ENCODE peak calls at places on chromosome 20, in five cellular contexts. One of them, this sample, is unnamed.
A peak's percentile ranks its signal among the peaks of the same experiment; 100 is the strongest.

GRCh38 chr20:48738399-48739304 is 89.1 kb downstream of the PREX1 start:
- DNase-seq in MM.1S: no peak
- DNase-seq in HCT116: no peak
- DNase-seq in OCI-LY7: peak; percentile 39
- DNase-seq in GM23248: no peak
- DNase-seq in this sample: no peak

GRCh38 chr20:17873410-17874270 is 95.0 kb downstream of the SNX5 start:
- DNase-seq in OCI-LY7: no peak
- DNase-seq in HCT116: peak; percentile 57
- DNase-seq in MM.1S: no peak
- DNase-seq in GM23248: peak; percentile 98
- DNase-seq in this sample: peak; percentile 47

GRCh38 chr20:4956200-4956810 is 45.0 kb downstream of the SLC23A2 start:
- DNase-seq in HCT116: peak; percentile 34
- DNase-seq in GM23248: peak; percentile 71
- DNase-seq in MM.1S: peak; percentile 61
- DNase-seq in OCI-LY7: peak; percentile 77
- DNase-seq in this sample: peak; percentile 81

GRCh38 chr20:47815866-47816265 is 30.6 kb upstream of the SULF2 start:
- DNase-seq in GM23248: no peak
- DNase-seq in OCI-LY7: no peak
- DNase-seq in HCT116: no peak
- DNase-seq in MM.1S: no peak
- DNase-seq in this sample: no peak

GRCh38 chr20:20864346-20865096 is 152.1 kb upstream of the RALGAPA2 start:
- DNase-seq in OCI-LY7: no peak
- DNase-seq in HCT116: no peak
- DNase-seq in GM23248: peak; percentile 13
- DNase-seq in MM.1S: no peak
- DNase-seq in this sample: peak; percentile 63

GRCh38 chr20:11274137-11274536 is 600.3 kb upstream of the JAG1 start:
- DNase-seq in GM23248: peak; percentile 74
- DNase-seq in OCI-LY7: peak; percentile 9
- DNase-seq in MM.1S: peak; percentile 30
- DNase-seq in HCT116: peak; percentile 52
- DNase-seq in this sample: peak; percentile 74

GRCh38 chr20:21102691-21103311 is 3.4 kb downstream of the LINC00237 start:
- DNase-seq in OCI-LY7: peak; percentile 37
- DNase-seq in MM.1S: no peak
- DNase-seq in GM23248: peak; percentile 41
- DNase-seq in HCT116: no peak
- DNase-seq in this sample: peak; percentile 81

GRCh38 chr20:8057871-8058270 is 38.3 kb upstream of the TMX4 start:
- DNase-seq in OCI-LY7: peak; percentile 11
- DNase-seq in HCT116: no peak
- DNase-seq in MM.1S: no peak
- DNase-seq in GM23248: no peak
- DNase-seq in this sample: no peak

GRCh38 chr20:38723982-38724602 is at the start of gene SLC32A1:
- DNase-seq in MM.1S: no peak
- DNase-seq in OCI-LY7: no peak
- DNase-seq in GM23248: no peak
- DNase-seq in HCT116: no peak
- DNase-seq in this sample: peak; percentile 80

GRCh38 chr20:44406572-44407100 is 51.1 kb downstream of the HNF4A start:
- DNase-seq in GM23248: no peak
- DNase-seq in MM.1S: no peak
- DNase-seq in HCT116: no peak
- DNase-seq in OCI-LY7: no peak
- DNase-seq in this sample: no peak

GRCh38 chr20:16846011-16846410 is 97.9 kb downstream of the OTOR start:
- DNase-seq in HCT116: no peak
- DNase-seq in OCI-LY7: no peak
- DNase-seq in MM.1S: no peak
- DNase-seq in GM23248: peak; percentile 70
- DNase-seq in this sample: no peak

GRCh38 chr20:17680128-17680835 is 1.8 kb downstream of the RRBP1 start:
- DNase-seq in GM23248: peak; percentile 79
- DNase-seq in HCT116: no peak
- DNase-seq in OCI-LY7: no peak
- DNase-seq in MM.1S: no peak
- DNase-seq in this sample: peak; percentile 44

GRCh38 chr20:10622657-10623418 is 51.0 kb downstream of the JAG1 start:
- DNase-seq in HCT116: no peak
- DNase-seq in GM23248: peak; percentile 89
- DNase-seq in OCI-LY7: no peak
- DNase-seq in MM.1S: no peak
- DNase-seq in this sample: no peak

GRCh38 chr20:63587781-63588591 is 13.9 kb upstream of the HELZ2 start:
- DNase-seq in GM23248: no peak
- DNase-seq in OCI-LY7: no peak
- DNase-seq in MM.1S: no peak
- DNase-seq in HCT116: no peak
- DNase-seq in this sample: no peak

GRCh38 chr20:63588641-63589041 is 14.6 kb upstream of the HELZ2 start:
- DNase-seq in HCT116: no peak
- DNase-seq in OCI-LY7: no peak
- DNase-seq in MM.1S: no peak
- DNase-seq in GM23248: no peak
- DNase-seq in this sample: no peak

GRCh38 chr20:63587256-63587655 is 13.2 kb upstream of the HELZ2 start:
- DNase-seq in MM.1S: no peak
- DNase-seq in GM23248: no peak
- DNase-seq in HCT116: no peak
- DNase-seq in OCI-LY7: no peak
- DNase-seq in this sample: no peak

GRCh38 chr20:63585616-63586565 is 11.9 kb upstream of the HELZ2 start:
- DNase-seq in MM.1S: no peak
- DNase-seq in HCT116: no peak
- DNase-seq in OCI-LY7: no peak
- DNase-seq in GM23248: no peak
- DNase-seq in this sample: no peak

GRCh38 chr20:63586797-63587196 is 12.8 kb upstream of the HELZ2 start:
- DNase-seq in HCT116: no peak
- DNase-seq in GM23248: no peak
- DNase-seq in MM.1S: no peak
- DNase-seq in OCI-LY7: no peak
- DNase-seq in this sample: no peak
- H3K27ac ChIP-seq in HCT116: no peak overlapping the region
- H3K27ac ChIP-seq in GM23248: no peak overlapping the region
- H3K27ac ChIP-seq in MM.1S: no peak overlapping the region
- H3K27ac ChIP-seq in OCI-LY7: no peak overlapping the region
- H3K27ac ChIP-seq in this sample: no peak overlapping the region

DNA sequence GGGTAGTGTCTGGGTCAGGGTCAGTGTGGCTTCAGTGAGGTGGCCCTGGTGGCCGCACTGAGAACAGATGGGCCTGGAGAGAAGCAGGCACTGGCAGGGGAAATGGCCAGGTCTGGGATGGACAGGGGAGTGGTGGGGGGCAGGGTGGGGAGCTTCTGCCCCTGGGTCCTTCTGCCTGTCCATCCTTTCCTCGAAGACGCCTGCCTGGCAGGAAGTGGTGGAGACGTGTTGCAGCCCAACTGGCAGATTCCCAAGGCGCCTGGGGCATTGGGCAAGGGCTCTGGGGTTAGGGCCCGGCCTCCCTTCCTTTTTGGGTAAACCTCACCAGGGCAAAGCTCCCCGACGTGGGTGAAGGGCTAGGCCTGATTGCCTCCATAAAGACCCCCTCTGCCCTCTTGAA is 10.4 kb downstream of the SRC start:
- DNase-seq in MM.1S: no peak
- DNase-seq in OCI-LY7: no peak
- DNase-seq in HCT116: no peak
- DNase-seq in GM23248: peak; percentile 74
- DNase-seq in this sample: no peak
- TF ChIP-seq EZH2phosphoT487 in MM.1S: no peak
- TF ChIP-seq EZH2phosphoT487 in OCI-LY7: no peak
- TF ChIP-seq EZH2phosphoT487 in HCT116: no peak
- TF ChIP-seq EZH2phosphoT487 in GM23248: no peak
- TF ChIP-seq EZH2phosphoT487 in this sample: no peak

GRCh38 chr20:41094656-41095055 is 42.7 kb upstream of the PLCG1 start:
- DNase-seq in GM23248: peak; percentile 53
- DNase-seq in MM.1S: no peak
- DNase-seq in HCT116: no peak
- DNase-seq in OCI-LY7: no peak
- DNase-seq in this sample: no peak

GRCh38 chr20:41095110-41095969 is 42.0 kb upstream of the PLCG1 start:
- DNase-seq in OCI-LY7: peak; percentile 69
- DNase-seq in MM.1S: peak; percentile 58
- DNase-seq in GM23248: peak; percentile 77
- DNase-seq in HCT116: peak; percentile 18
- DNase-seq in this sample: peak; percentile 72

GRCh38 chr20:41087777-41088176 is 49.6 kb upstream of the PLCG1 start:
- DNase-seq in GM23248: no peak
- DNase-seq in HCT116: no peak
- DNase-seq in OCI-LY7: no peak
- DNase-seq in MM.1S: no peak
- DNase-seq in this sample: no peak

GRCh38 chr20:41089555-41089954 is 47.8 kb upstream of the PLCG1 start:
- DNase-seq in MM.1S: no peak
- DNase-seq in OCI-LY7: no peak
- DNase-seq in HCT116: no peak
- DNase-seq in GM23248: no peak
- DNase-seq in this sample: no peak

GRCh38 chr20:41091926-41092325 is 45.4 kb upstream of the PLCG1 start:
- DNase-seq in HCT116: no peak
- DNase-seq in GM23248: no peak
- DNase-seq in MM.1S: no peak
- DNase-seq in OCI-LY7: no peak
- DNase-seq in this sample: no peak
- H3K27ac ChIP-seq in HCT116: no peak overlapping the region
- H3K27ac ChIP-seq in GM23248: no peak overlapping the region
- H3K27ac ChIP-seq in MM.1S: no peak overlapping the region
- H3K27ac ChIP-seq in OCI-LY7: no peak overlapping the region
- H3K27ac ChIP-seq in this sample: peak overlapping the region; percentile 41

GRCh38 chr20:23877524-23877923 is 2.0 kb downstream of the CST5 start:
- DNase-seq in OCI-LY7: no peak
- DNase-seq in GM23248: no peak
- DNase-seq in MM.1S: no peak
- DNase-seq in HCT116: no peak
- DNase-seq in this sample: no peak

GRCh38 chr20:23875606-23876237 is 3.8 kb downstream of the CST5 start:
- DNase-seq in OCI-LY7: no peak
- DNase-seq in GM23248: no peak
- DNase-seq in HCT116: no peak
- DNase-seq in MM.1S: no peak
- DNase-seq in this sample: no peak

GRCh38 chr20:23873370-23874015 is 6.1 kb downstream of the CST5 start:
- DNase-seq in GM23248: no peak
- DNase-seq in MM.1S: no peak
- DNase-seq in OCI-LY7: no peak
- DNase-seq in HCT116: no peak
- DNase-seq in this sample: no peak

GRCh38 chr20:23878787-23879186 is 761 bp downstream of the CST5 start:
- DNase-seq in HCT116: no peak
- DNase-seq in MM.1S: no peak
- DNase-seq in GM23248: no peak
- DNase-seq in OCI-LY7: no peak
- DNase-seq in this sample: no peak

DNA sequence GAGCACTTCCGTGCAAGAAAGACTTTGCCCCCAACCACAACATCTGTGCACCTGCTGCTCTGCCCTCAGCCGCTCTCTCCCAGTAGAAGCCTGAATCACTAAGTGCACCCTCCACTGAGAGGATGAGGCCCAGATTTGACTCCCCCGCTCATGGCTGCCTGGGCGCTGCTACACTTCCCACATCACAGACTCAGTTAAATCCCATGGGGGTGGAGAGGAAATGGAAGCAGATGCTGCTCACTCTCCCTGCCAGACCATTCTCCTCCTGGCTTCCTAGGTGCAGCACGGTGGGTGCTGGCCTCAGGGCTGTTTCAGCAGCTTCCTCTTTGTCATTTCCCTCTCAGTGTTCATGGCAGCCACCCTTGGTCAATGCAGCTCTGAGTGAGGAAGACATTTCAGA is 4.8 kb downstream of the CST5 start:
- DNase-seq in HCT116: no peak
- DNase-seq in GM23248: no peak
- DNase-seq in OCI-LY7: peak; percentile 55
- DNase-seq in MM.1S: no peak
- DNase-seq in this sample: no peak
- TF ChIP-seq EZH2phosphoT487 in HCT116: no peak
- TF ChIP-seq EZH2phosphoT487 in GM23248: no peak
- TF ChIP-seq EZH2phosphoT487 in OCI-LY7: no peak
- TF ChIP-seq EZH2phosphoT487 in MM.1S: no peak
- TF ChIP-seq EZH2phosphoT487 in this sample: no peak

DNA sequence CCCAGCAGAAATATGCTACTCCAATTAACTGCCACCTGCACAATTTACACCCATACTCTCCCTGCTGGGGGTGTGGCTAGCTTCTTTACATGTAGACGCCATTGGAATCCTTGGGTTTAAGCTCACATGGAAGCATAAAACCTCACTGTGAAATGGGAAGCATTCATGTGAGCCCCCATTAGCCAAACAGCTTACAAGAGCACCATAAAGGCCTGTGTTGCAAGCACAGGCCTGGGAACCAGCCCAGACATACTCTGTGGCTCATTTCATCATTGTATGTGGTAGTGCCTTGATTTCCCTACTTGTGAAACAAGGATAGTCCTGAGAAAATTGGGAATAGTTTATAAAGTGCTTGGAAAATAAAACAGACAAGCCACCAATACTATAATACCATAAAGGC is 7.0 kb downstream of the ADNP start:
- DNase-seq in OCI-LY7: no peak
- DNase-seq in HCT116: no peak
- DNase-seq in MM.1S: no peak
- DNase-seq in GM23248: peak; percentile 30
- DNase-seq in this sample: no peak
- H3K27ac ChIP-seq in OCI-LY7: no peak overlapping the region
- H3K27ac ChIP-seq in HCT116: no peak overlapping the region
- H3K27ac ChIP-seq in MM.1S: no peak overlapping the region
- H3K27ac ChIP-seq in GM23248: peak overlapping the region; percentile 15
- H3K27ac ChIP-seq in this sample: peak overlapping the region; percentile 5

DNA sequence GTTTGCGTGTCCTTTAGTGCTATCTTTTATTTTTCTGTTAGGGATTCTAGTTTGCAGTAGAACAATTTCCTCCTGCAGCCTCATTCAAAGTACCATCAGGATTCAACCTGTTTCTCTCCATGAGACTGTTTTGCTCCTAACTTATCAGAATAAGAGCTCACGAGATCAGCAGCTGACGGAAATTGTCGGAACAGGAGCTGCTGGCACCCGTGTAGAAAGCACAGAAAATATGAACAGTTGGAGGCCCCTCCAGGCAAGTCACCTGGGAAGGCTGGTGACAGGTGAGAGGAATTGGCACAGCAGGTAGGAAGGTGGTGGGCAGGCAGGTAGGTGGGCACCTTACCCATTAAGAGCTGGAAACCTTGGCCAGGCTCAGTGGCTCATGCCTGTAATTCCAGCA is 368.6 kb downstream of the CDH26 start:
- DNase-seq in MM.1S: no peak
- DNase-seq in OCI-LY7: no peak
- DNase-seq in HCT116: no peak
- DNase-seq in GM23248: no peak
- DNase-seq in this sample: no peak
- TF ChIP-seq EZH2phosphoT487 in MM.1S: no peak
- TF ChIP-seq EZH2phosphoT487 in OCI-LY7: no peak
- TF ChIP-seq EZH2phosphoT487 in HCT116: no peak
- TF ChIP-seq EZH2phosphoT487 in GM23248: no peak
- TF ChIP-seq EZH2phosphoT487 in this sample: no peak

This sample was measured in GM23338.